ENCODE peak calls at places on chromosomes 1 and 21, in four cellular contexts. Q is AG04449; R is stimulated activated CD8-positive, alpha-beta memory T cell treated with anti-CD3 and anti-CD28 coated beads, Interleukin-4, amount 100 ng/mL, for 48 hours; D is omental fat pad. B is an unnamed sample.

GRCh38 chr1:183443025-183443424 is 24.8 kb upstream of the NMNAT2 start:
- DNase-seq in R (no peak), Q (no peak), D (no peak), B (no peak)

GRCh38 chr1:20648438-20648837 is 12.7 kb downstream of the DDOST start:
- DNase-seq in Q (no peak), D (no peak), R (no peak), B (no peak)

GRCh38 chr1:15287035-15287434 is 40.0 kb downstream of the FHAD1 start:
- DNase-seq in D (no peak), Q (no peak), R (no peak), B (no peak)

GRCh38 chr1:1678581-1679380 is 13.8 kb downstream of the SLC35E2B start:
- DNase-seq in D (no peak), Q (no peak), R (peak; percentile 84), B (no peak)

GRCh38 chr1:167819849-167820683 is 93.9 kb downstream of the ADCY10 start:
- DNase-seq in R (peak; percentile 46), D (no peak), Q (peak; percentile 78), B (peak; percentile 57)

GRCh38 chr1:28170036-28170596 is 6.4 kb downstream of the PTAFR start:
- DNase-seq in R (no peak), Q (no peak), D (no peak), B (no peak)

GRCh38 chr1:235946570-235946981 is 79.9 kb upstream of the LYST start:
- DNase-seq in R (no peak), D (no peak), Q (peak; percentile 38), B (no peak)

GRCh38 chr1:168783831-168784230 is 54.8 kb upstream of the DPT start:
- DNase-seq in Q (no peak), R (no peak), D (no peak), B (no peak)

GRCh38 chr1:147603986-147604385 is 62.7 kb downstream of the BCL9 start:
- DNase-seq in D (no peak), Q (no peak), R (no peak), B (no peak)

GRCh38 chr1:151290709-151291303 is 8.7 kb downstream of the ZNF687 start:
- DNase-seq in R (no peak), Q (no peak), D (no peak), B (no peak)

GRCh38 chr1:53198241-53198651 is 1.6 kb downstream of the CPT2 start:
- DNase-seq in D (no peak), Q (no peak), R (no peak), B (no peak)

GRCh38 chr1:25451903-25452302 is 21.2 kb downstream of the MACO1 start:
- DNase-seq in Q (no peak), D (no peak), R (no peak), B (no peak)

GRCh38 chr1:207833381-207833780 is 77.5 kb downstream of the CD34 start:
- DNase-seq in Q (no peak), D (no peak), R (no peak), B (no peak)

GRCh38 chr1:180560868-180561600 is 2.3 kb downstream of the OVAAL start:
- DNase-seq in D (no peak), R (no peak), Q (no peak), B (no peak)

GRCh38 chr1:41432481-41433280 is 51.8 kb downstream of the EDN2 start:
- DNase-seq in D (peak; percentile 85), R (peak; percentile 93), Q (peak; percentile 33), B (peak; percentile 82)

GRCh38 chr1:150999051-150999674 is 7.5 kb downstream of the MINDY1 start:
- DNase-seq in R (peak; percentile 49), Q (no peak), D (no peak), B (no peak)

GRCh38 chr1:66556161-66556611 is 22.2 kb downstream of the SGIP1 start:
- DNase-seq in R (no peak), Q (no peak), D (no peak), B (no peak)

GRCh38 chr1:12496154-12496961 is 121.7 kb downstream of the DHRS3 start:
- DNase-seq in D (no peak), Q (no peak), R (no peak), B (no peak)

GRCh38 chr1:41482906-41483895 is 1.3 kb downstream of the EDN2 start:
- DNase-seq in Q (no peak), D (no peak), R (no peak), B (no peak)

GRCh38 chr1:107991371-107992066 is 26.5 kb upstream of the VAV3 start:
- DNase-seq in Q (no peak), R (no peak), D (no peak), B (no peak)

GRCh38 chr1:10841059-10841458 is 44.6 kb upstream of the CASZ1 start:
- DNase-seq in Q (no peak), D (no peak), R (no peak), B (no peak)

GRCh38 chr1:7447736-7448135 is 323.4 kb upstream of the VAMP3 start:
- DNase-seq in D (no peak), R (no peak), Q (no peak), B (no peak)

GRCh38 chr1:27572679-27573426 is 31.1 kb downstream of the AHDC1 start:
- DNase-seq in Q (no peak), D (no peak), R (no peak), B (no peak)

GRCh38 chr21:46397993-46398392 is 60.7 kb upstream of the DIP2A start:
- DNase-seq in R (no peak), Q (no peak), D (no peak), B (no peak)

GRCh38 chr1:222653178-222653827 is 35.4 kb downstream of the MIA3 start:
- DNase-seq in R (no peak), D (no peak), Q (no peak), B (no peak)

GRCh38 chr1:232726048-232726779 is 79.0 kb upstream of the MAP10 start:
- DNase-seq in Q (no peak), R (no peak), D (no peak), B (no peak)

GRCh38 chr1:2067393-2067792 is 17.2 kb downstream of the PRKCZ start:
- DNase-seq in D (no peak), Q (no peak), R (no peak), B (no peak)

GRCh38 chr1:93579891-93580290 is 101.7 kb downstream of the BCAR3 start:
- DNase-seq in Q (peak; percentile 64), D (no peak), R (no peak), B (no peak)

GRCh38 chr1:205377355-205377754 is 20.6 kb upstream of the KLHDC8A start:
- DNase-seq in Q (no peak), R (no peak), D (no peak), B (no peak)

GRCh38 chr21:41536076-41536826 is 28.3 kb upstream of the TMPRSS2 start:
- DNase-seq in R (no peak), Q (no peak), D (no peak), B (no peak)

GRCh38 chr1:169914534-169914933 is 20.8 kb upstream of the SCYL3 start:
- DNase-seq in R (no peak), Q (no peak), D (no peak), B (no peak)

GRCh38 chr1:227883641-227884301 is 64.0 kb downstream of the WNT9A start:
- DNase-seq in D (no peak), Q (no peak), R (peak; percentile 18), B (peak; percentile 28)